ENCODE peak calls at places on chromosomes 2 and 18, in six cellular contexts. B, W, L, I, Y and X are unnamed samples.

GRCh38 chr2:37344453-37345361 is at the start of gene QPCT:
- DNase-seq in B (peak), W (peak), L (peak), I (peak), Y (peak), X (peak)

GRCh38 chr18:58087928-58088722 is 44.1 kb downstream of the NEDD4L start:
- DNase-seq in B (peak), W (peak), L (no peak), I (peak), Y (peak), X (no peak)

GRCh38 chr2:15673919-15674636 is 82.4 kb downstream of the DDX1 start:
- DNase-seq in B (no peak), W (peak), L (no peak), I (peak), Y (no peak), X (no peak)

GRCh38 chr2:1869987-1870386 is 125.7 kb upstream of the PXDN start:
- DNase-seq in B (no peak), W (no peak), L (no peak), I (no peak), Y (no peak), X (no peak)

GRCh38 chr2:239661334-239662312 is 260.8 kb upstream of the HDAC4 start:
- DNase-seq in B (no peak), W (no peak), L (no peak), I (no peak), Y (no peak), X (no peak)

GRCh38 chr2:72145658-72146329 is 1.9 kb downstream of the CYP26B1 start:
- DNase-seq in B (no peak), W (no peak), L (no peak), I (no peak), Y (peak), X (peak)

GRCh38 chr2:205772983-205773382 is 90.7 kb downstream of the NRP2 start:
- DNase-seq in B (no peak), W (no peak), L (no peak), I (no peak), Y (no peak), X (no peak)

GRCh38 chr2:224161712-224162111 is 122.6 kb upstream of the SERPINE2 start:
- DNase-seq in B (no peak), W (no peak), L (no peak), I (no peak), Y (no peak), X (no peak)

GRCh38 chr18:64083906-64084305 is 65.0 kb downstream of the LINC00305 start:
- DNase-seq in B (no peak), W (no peak), L (peak), I (no peak), Y (no peak), X (no peak)

GRCh38 chr2:207182916-207183315 is 17.2 kb upstream of the KLF7 start:
- DNase-seq in B (no peak), W (no peak), L (no peak), I (no peak), Y (no peak), X (no peak)

DNA sequence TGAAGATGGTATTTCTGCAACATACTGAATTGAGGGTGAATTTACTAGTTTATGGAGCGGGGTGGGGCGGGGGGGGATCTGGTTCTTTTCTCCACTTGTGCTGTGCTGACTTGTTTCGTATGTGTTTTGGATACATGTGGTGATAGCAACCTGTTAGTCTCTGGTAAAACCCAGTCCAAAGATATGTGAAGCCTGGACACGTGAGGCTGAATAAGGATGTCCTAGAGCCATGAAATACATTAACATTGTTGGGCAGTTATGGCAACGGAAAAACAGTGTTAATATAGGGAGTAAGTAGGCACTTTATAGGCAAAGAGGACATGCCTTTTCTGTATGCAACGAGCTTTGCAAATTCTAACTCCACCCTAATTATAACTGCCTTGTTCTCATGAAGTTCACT is 42.0 kb upstream of the NEMP2 start:
- DNase-seq in B (no peak), W (no peak), L (no peak), I (no peak), Y (no peak), X (no peak)
- H3K27ac ChIP-seq in B (peak), W (no peak), L (no peak), I (no peak), Y (no peak), X (no peak)

GRCh38 chr2:17877811-17878221 is 651 bp upstream of the KCNS3 start:
- DNase-seq in B (peak), W (peak), L (peak), I (peak), Y (peak), X (no peak)
- H3K4me3 ChIP-seq in B (peak), W (peak), L (peak), I (peak), Y (peak), X (peak)

GRCh38 chr2:229490167-229490566 is 219.1 kb upstream of the PID1 start:
- DNase-seq in B (no peak), W (no peak), L (no peak), I (no peak), Y (no peak), X (no peak)

GRCh38 chr2:229486673-229487072 is 215.6 kb upstream of the PID1 start:
- DNase-seq in B (no peak), W (no peak), L (no peak), I (no peak), Y (no peak), X (no peak)

GRCh38 chr2:229489016-229489415 is 217.9 kb upstream of the PID1 start:
- DNase-seq in B (no peak), W (no peak), L (no peak), I (no peak), Y (no peak), X (no peak)

GRCh38 chr2:229485782-229486181 is 214.7 kb upstream of the PID1 start:
- DNase-seq in B (no peak), W (no peak), L (peak), I (no peak), Y (no peak), X (no peak)

DNA sequence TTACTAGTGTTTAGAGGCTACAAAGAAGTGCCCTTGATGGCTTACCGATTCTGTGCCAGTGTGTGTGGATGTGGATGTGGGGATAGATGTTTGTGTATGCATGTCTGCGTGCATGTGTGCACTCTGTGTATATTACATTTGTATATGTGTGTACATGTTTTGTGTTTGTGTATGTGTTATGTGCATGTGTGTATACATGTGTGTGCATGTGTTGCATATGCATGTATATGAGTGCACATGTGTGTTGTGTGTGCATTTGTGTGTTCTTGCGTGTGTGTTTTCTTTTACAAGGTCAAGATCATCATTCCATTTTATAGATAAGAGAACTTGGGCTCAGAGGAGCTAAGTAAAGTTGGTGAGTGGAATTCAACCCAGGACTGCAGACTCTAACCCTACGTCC is 217.1 kb upstream of the PID1 start:
- DNase-seq in B (no peak), W (no peak), L (no peak), I (no peak), Y (no peak), X (no peak)
- H3K27ac ChIP-seq in B (no peak), W (no peak), L (no peak), I (no peak), Y (no peak), X (no peak)

GRCh38 chr2:62114564-62114963 is 81.4 kb upstream of the B3GNT2 start:
- DNase-seq in B (no peak), W (no peak), L (no peak), I (no peak), Y (peak), X (no peak)

GRCh38 chr2:62112192-62112591 is 83.7 kb upstream of the B3GNT2 start:
- DNase-seq in B (no peak), W (no peak), L (no peak), I (no peak), Y (no peak), X (no peak)

GRCh38 chr2:62119313-62119969 is 76.5 kb upstream of the B3GNT2 start:
- DNase-seq in B (no peak), W (no peak), L (no peak), I (no peak), Y (no peak), X (no peak)

GRCh38 chr2:62116983-62117382 is 78.9 kb upstream of the B3GNT2 start:
- DNase-seq in B (no peak), W (no peak), L (no peak), I (no peak), Y (no peak), X (no peak)

DNA sequence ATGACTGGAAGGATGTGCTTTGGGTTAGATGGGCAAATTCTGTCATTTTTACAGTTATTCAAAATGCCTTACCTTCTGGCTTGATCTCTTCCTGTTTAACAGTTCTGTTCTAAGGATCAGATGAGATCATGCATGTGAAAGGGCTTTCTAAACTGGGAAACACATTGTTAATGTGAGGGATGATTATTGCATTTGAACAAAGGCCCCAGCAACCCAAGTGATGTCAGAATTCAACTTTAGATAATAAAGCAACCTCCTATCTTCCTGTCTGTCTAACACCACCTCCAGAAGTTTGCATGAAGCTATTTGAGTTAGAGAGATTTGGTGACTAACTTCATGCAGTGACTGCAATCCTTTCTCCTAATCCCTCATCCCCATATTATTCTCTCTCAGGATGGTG is 77.8 kb upstream of the B3GNT2 start:
- DNase-seq in B (no peak), W (no peak), L (no peak), I (no peak), Y (no peak), X (no peak)
- H3K4me3 ChIP-seq in B (no peak), W (no peak), L (no peak), I (no peak), Y (no peak), X (no peak)

DNA sequence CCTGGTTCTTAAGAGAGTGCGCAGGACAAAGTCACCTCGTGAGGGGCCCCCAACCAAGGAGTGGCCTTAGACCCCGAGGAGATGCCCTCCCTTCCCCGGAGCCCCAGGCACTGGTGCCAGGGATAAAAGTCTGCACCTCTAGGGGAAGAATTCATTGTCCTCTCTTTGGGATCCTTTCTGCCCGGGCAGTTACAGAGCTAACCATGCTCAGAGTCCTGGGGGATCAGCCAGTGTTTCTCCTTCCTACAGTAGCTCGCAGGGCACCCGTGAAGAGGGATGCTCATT is 3.0 kb upstream of the LPIN1 start:
- DNase-seq in B (no peak), W (no peak), L (no peak), I (no peak), Y (no peak), X (peak)
- H3K27ac ChIP-seq in B (peak), W (peak), L (no peak), I (peak), Y (peak), X (no peak)

GRCh38 chr18:12702221-12703095 is at the start of the genes CEP76 and PSMG2:
- DNase-seq in B (peak), W (peak), L (peak), I (peak), Y (peak), X (peak)

GRCh38 chr18:12703714-12704113 is 872 bp downstream of the PSMG2 start:
- DNase-seq in B (no peak), W (no peak), L (peak), I (no peak), Y (no peak), X (no peak)

GRCh38 chr18:12703096-12703567 is 290 bp downstream of the PSMG2 start:
- DNase-seq in B (no peak), W (no peak), L (no peak), I (no peak), Y (no peak), X (no peak)

GRCh38 chr18:12699747-12700146 is 2.8 kb downstream of the CEP76 start:
- DNase-seq in B (no peak), W (no peak), L (no peak), I (no peak), Y (no peak), X (no peak)

DNA sequence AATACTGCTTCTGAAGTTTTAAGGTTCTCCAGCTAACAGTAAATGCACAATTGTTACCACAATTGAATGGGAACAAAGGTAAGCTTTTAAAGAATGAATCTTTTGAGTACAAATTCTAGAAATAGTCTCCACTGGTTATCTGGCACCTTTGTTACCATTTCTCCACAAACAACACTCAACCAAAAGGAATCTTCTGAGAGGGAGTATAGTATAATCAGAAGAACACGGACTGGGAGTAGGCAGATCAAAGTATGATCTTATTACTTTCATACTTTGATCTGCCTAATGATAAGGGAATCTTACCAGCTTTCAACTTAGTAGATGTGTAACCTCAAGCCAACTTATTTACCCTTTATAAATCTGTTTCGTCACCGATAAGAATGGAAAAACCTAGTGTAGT is 1.4 kb downstream of the CEP76 start:
- DNase-seq in B (no peak), W (no peak), L (no peak), I (no peak), Y (no peak), X (no peak)
- H3K4me3 ChIP-seq in B (peak), W (peak), L (peak), I (peak), Y (no peak), X (no peak)